ENCODE peak calls at places on chromosome 17, in five cellular contexts. One of them, this sample, is unnamed. For H3K36me3, the result is how much of the 10 kb centered on the place peaks cover.

GRCh38 chr17:44922746-44923470 is 7.6 kb upstream of the GFAP start:
- DNase-seq in IMR-90: no peak
- DNase-seq in neuronal stem cell: no peak
- DNase-seq in H1: no peak
- DNase-seq in mesenchymal stem cell: no peak
- DNase-seq in this sample: no peak

GRCh38 chr17:4897198-4897657 is 2.1 kb upstream of the C17orf107 start:
- DNase-seq in IMR-90: no peak
- DNase-seq in mesenchymal stem cell: no peak
- DNase-seq in H1: no peak
- DNase-seq in neuronal stem cell: no peak
- DNase-seq in this sample: no peak

GRCh38 chr17:62892870-62893338 is 73.1 kb upstream of the TANC2 start:
- DNase-seq in neuronal stem cell: no peak
- DNase-seq in H1: no peak
- DNase-seq in IMR-90: peak
- DNase-seq in mesenchymal stem cell: peak
- DNase-seq in this sample: peak

GRCh38 chr17:50118076-50118827 is 11.7 kb downstream of the SAMD14 start:
- DNase-seq in IMR-90: no peak
- DNase-seq in mesenchymal stem cell: no peak
- DNase-seq in H1: no peak
- DNase-seq in neuronal stem cell: no peak
- DNase-seq in this sample: no peak

GRCh38 chr17:60065867-60066266 is 12.9 kb downstream of the HEATR6 start:
- DNase-seq in neuronal stem cell: no peak
- DNase-seq in H1: no peak
- DNase-seq in mesenchymal stem cell: no peak
- DNase-seq in IMR-90: no peak
- DNase-seq in this sample: no peak

GRCh38 chr17:68468334-68468733 is 11.0 kb upstream of the WIPI1 start:
- DNase-seq in H1: no peak
- DNase-seq in IMR-90: peak
- DNase-seq in mesenchymal stem cell: peak
- DNase-seq in neuronal stem cell: no peak
- DNase-seq in this sample: no peak

GRCh38 chr17:41894791-41895331 is 23.9 kb downstream of the ACLY start:
- DNase-seq in neuronal stem cell: no peak
- DNase-seq in IMR-90: peak
- DNase-seq in mesenchymal stem cell: peak
- DNase-seq in H1: no peak
- DNase-seq in this sample: peak

GRCh38 chr17:14302421-14303099 is 1.7 kb downstream of the HS3ST3B1 start:
- DNase-seq in H1: no peak
- DNase-seq in neuronal stem cell: peak
- DNase-seq in IMR-90: peak
- DNase-seq in mesenchymal stem cell: peak
- DNase-seq in this sample: peak

GRCh38 chr17:10172241-10172741 is 26.1 kb downstream of the GAS7 start:
- DNase-seq in IMR-90: peak
- DNase-seq in neuronal stem cell: no peak
- DNase-seq in mesenchymal stem cell: peak
- DNase-seq in H1: no peak
- DNase-seq in this sample: peak

GRCh38 chr17:28612936-28613872 is 781 bp downstream of the RSKR start:
- DNase-seq in neuronal stem cell: peak
- DNase-seq in IMR-90: peak
- DNase-seq in mesenchymal stem cell: peak
- DNase-seq in H1: no peak
- DNase-seq in this sample: peak

GRCh38 chr17:64504769-64505319 is 1.2 kb downstream of the DDX5 start:
- DNase-seq in H1: no peak
- DNase-seq in IMR-90: peak
- DNase-seq in neuronal stem cell: no peak
- DNase-seq in mesenchymal stem cell: peak
- DNase-seq in this sample: no peak

GRCh38 chr17:49997256-49997735 is 2.3 kb upstream of the DLX3 start:
- DNase-seq in H1: no peak
- DNase-seq in mesenchymal stem cell: no peak
- DNase-seq in IMR-90: no peak
- DNase-seq in neuronal stem cell: no peak
- DNase-seq in this sample: peak

GRCh38 chr17:12839042-12839441 is 49.7 kb downstream of the ARHGAP44 start:
- DNase-seq in neuronal stem cell: no peak
- DNase-seq in mesenchymal stem cell: no peak
- DNase-seq in H1: no peak
- DNase-seq in IMR-90: no peak
- DNase-seq in this sample: no peak

GRCh38 chr17:67258836-67259468 is 14.0 kb upstream of the HELZ start:
- DNase-seq in mesenchymal stem cell: no peak
- DNase-seq in neuronal stem cell: no peak
- DNase-seq in IMR-90: no peak
- DNase-seq in H1: no peak
- DNase-seq in this sample: peak

GRCh38 chr17:2904135-2904534 is 107.9 kb downstream of the RAP1GAP2 start:
- DNase-seq in mesenchymal stem cell: no peak
- DNase-seq in H1: no peak
- DNase-seq in neuronal stem cell: peak
- DNase-seq in IMR-90: peak
- DNase-seq in this sample: peak

GRCh38 chr17:1294157-1294717 is 14.8 kb downstream of the TRARG1 start:
- DNase-seq in H1: no peak
- DNase-seq in mesenchymal stem cell: no peak
- DNase-seq in neuronal stem cell: no peak
- DNase-seq in IMR-90: no peak
- DNase-seq in this sample: no peak

GRCh38 chr17:9098242-9098641 is 76.9 kb downstream of the NTN1 start:
- DNase-seq in IMR-90: no peak
- DNase-seq in H1: no peak
- DNase-seq in neuronal stem cell: no peak
- DNase-seq in mesenchymal stem cell: no peak
- DNase-seq in this sample: no peak

GRCh38 chr17:40956401-40957254 is 10.1 kb downstream of the KRT39 start:
- DNase-seq in mesenchymal stem cell: peak
- DNase-seq in neuronal stem cell: no peak
- DNase-seq in IMR-90: peak
- DNase-seq in H1: no peak
- DNase-seq in this sample: peak

GRCh38 chr17:66468241-66469087 is 166.1 kb downstream of the PRKCA start:
- DNase-seq in IMR-90: peak
- DNase-seq in mesenchymal stem cell: peak
- DNase-seq in H1: no peak
- DNase-seq in neuronal stem cell: no peak
- DNase-seq in this sample: peak

GRCh38 chr17:8312726-8313600 is 2.9 kb downstream of the ARHGEF15 start:
- DNase-seq in IMR-90: no peak
- DNase-seq in mesenchymal stem cell: no peak
- DNase-seq in H1: no peak
- DNase-seq in neuronal stem cell: no peak
- DNase-seq in this sample: no peak

GRCh38 chr17:10019941-10020403 is 114.9 kb upstream of the RCVRN start:
- DNase-seq in IMR-90: no peak
- DNase-seq in neuronal stem cell: no peak
- DNase-seq in H1: no peak
- DNase-seq in mesenchymal stem cell: peak
- DNase-seq in this sample: peak

GRCh38 chr17:14442798-14443553 is 142.1 kb downstream of the HS3ST3B1 start:
- DNase-seq in IMR-90: peak
- DNase-seq in neuronal stem cell: no peak
- DNase-seq in mesenchymal stem cell: peak
- DNase-seq in H1: no peak
- DNase-seq in this sample: no peak

GRCh38 chr17:4607773-4608187 is 23.5 kb downstream of the SMTNL2 start:
- DNase-seq in neuronal stem cell: no peak
- DNase-seq in mesenchymal stem cell: peak
- DNase-seq in IMR-90: peak
- DNase-seq in H1: no peak
- DNase-seq in this sample: no peak

GRCh38 chr17:70259400-70259799 is 90.1 kb downstream of the KCNJ2 start:
- DNase-seq in H1: no peak
- DNase-seq in IMR-90: no peak
- DNase-seq in mesenchymal stem cell: no peak
- DNase-seq in neuronal stem cell: no peak
- DNase-seq in this sample: no peak

GRCh38 chr17:63780507-63780906 is 6.5 kb downstream of the DDX42 start:
- DNase-seq in IMR-90: peak
- DNase-seq in H1: no peak
- DNase-seq in mesenchymal stem cell: peak
- DNase-seq in neuronal stem cell: no peak
- DNase-seq in this sample: no peak

GRCh38 chr17:47703671-47704070 is 9.7 kb downstream of the TBKBP1 start:
- DNase-seq in H1: no peak
- DNase-seq in IMR-90: no peak
- DNase-seq in neuronal stem cell: no peak
- DNase-seq in mesenchymal stem cell: no peak
- DNase-seq in this sample: no peak

GRCh38 chr17:47705536-47706481 is 11.8 kb downstream of the TBKBP1 start:
- DNase-seq in neuronal stem cell: no peak
- DNase-seq in mesenchymal stem cell: no peak
- DNase-seq in H1: no peak
- DNase-seq in IMR-90: no peak
- DNase-seq in this sample: no peak

GRCh38 chr17:47704116-47704515 is 10.2 kb downstream of the TBKBP1 start:
- DNase-seq in mesenchymal stem cell: no peak
- DNase-seq in IMR-90: no peak
- DNase-seq in H1: no peak
- DNase-seq in neuronal stem cell: no peak
- DNase-seq in this sample: no peak

GRCh38 chr17:47703191-47703591 is 9.2 kb downstream of the TBKBP1 start:
- DNase-seq in mesenchymal stem cell: no peak
- DNase-seq in neuronal stem cell: no peak
- DNase-seq in H1: no peak
- DNase-seq in IMR-90: no peak
- DNase-seq in this sample: no peak

DNA sequence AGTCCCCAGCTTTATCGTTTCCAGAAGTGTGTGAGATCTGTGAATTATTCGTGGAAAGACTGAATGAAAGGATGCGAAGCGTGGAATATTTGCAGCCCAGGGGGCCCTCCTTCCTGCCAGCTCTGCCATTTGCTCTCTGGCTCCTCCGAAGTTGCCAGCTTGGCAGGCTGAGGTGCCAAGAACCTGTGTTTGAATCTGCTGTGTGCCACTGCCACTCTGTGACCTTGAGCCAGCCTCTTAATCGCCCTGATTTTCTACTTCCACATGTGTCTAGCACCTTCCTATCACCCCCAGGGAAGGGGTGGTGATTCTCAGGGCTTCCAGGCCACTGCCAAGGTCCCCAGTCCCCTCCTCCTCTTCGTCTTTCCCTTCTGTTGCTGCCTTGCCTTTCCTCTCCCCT is 10.8 kb downstream of the TBKBP1 start:
- DNase-seq in neuronal stem cell: no peak
- DNase-seq in H1: no peak
- DNase-seq in mesenchymal stem cell: no peak
- DNase-seq in IMR-90: no peak
- DNase-seq in this sample: no peak
- H2AK5ac ChIP-seq in neuronal stem cell: no peak
- H2AK5ac ChIP-seq in H1: no peak
- H2AK5ac ChIP-seq in mesenchymal stem cell: no peak
- H2AK5ac ChIP-seq in IMR-90: no peak
- H2AK5ac ChIP-seq in this sample: no peak

DNA sequence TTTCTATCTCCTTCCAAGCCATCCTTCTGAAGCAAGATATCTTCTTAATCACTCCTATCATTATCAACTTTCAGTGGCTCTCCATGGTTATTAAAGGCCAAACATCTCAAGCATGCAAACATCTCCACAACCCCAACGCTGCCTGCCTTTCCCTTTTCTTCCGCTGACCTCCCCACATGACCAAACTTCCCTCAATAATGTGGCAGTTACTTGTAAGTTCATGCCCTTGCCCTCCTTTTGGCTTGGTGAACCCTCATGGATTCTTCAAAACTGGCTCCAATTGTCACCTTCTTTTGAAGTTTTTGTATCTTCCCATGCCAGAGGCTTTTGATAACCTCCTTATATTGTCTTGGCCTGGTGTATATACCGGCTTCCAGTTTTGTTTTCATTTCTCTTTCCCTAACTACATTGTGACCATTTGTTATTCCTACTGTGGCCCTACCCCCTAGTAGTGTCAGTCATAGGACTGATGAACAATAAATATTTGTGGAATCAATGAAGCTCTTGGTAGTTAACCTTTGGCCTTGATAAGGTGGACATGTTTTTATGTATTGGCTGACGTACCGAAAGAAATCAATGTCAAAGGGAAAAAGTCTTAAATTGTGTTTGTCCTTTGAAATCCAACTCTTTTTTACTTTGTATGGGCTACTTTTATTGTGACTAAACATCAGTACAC is 19.9 kb upstream of the SMIM36 start:
- DNase-seq in mesenchymal stem cell: no peak
- DNase-seq in IMR-90: no peak
- DNase-seq in H1: no peak
- DNase-seq in neuronal stem cell: no peak
- DNase-seq in this sample: no peak
- H4K91ac ChIP-seq in mesenchymal stem cell: no peak
- H4K91ac ChIP-seq in IMR-90: no peak
- H4K91ac ChIP-seq in H1: no peak
- H4K91ac ChIP-seq in neuronal stem cell: no peak
- H4K91ac ChIP-seq in this sample: no peak

DNA sequence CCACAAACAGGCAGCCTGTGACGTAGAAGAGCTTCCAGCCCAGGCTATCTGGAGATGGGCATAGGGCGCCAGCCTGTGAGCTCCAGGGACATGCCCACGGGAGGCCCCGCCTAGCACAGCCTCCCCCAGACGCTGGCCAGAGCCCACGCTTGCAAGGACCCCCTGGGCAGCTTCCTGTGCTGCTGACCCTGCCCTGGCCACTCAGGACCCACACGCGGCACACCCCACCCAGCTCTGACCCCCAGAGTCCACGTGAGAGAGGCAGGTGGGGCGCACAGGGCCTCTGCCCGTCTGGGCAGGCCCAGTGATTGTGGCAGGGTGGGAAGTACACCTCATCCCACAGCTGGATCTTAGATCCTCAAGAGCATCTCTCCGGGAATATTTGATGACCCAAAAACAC is 3.9 kb downstream of the CYBC1 start:
- DNase-seq in H1: no peak
- DNase-seq in neuronal stem cell: no peak
- DNase-seq in IMR-90: no peak
- DNase-seq in mesenchymal stem cell: no peak
- DNase-seq in this sample: no peak
- H3K36me3 ChIP-seq in H1: under half
- H3K36me3 ChIP-seq in neuronal stem cell: half or more
- H3K36me3 ChIP-seq in IMR-90: under half
- H3K36me3 ChIP-seq in mesenchymal stem cell: under half
- H3K36me3 ChIP-seq in this sample: under half

DNA sequence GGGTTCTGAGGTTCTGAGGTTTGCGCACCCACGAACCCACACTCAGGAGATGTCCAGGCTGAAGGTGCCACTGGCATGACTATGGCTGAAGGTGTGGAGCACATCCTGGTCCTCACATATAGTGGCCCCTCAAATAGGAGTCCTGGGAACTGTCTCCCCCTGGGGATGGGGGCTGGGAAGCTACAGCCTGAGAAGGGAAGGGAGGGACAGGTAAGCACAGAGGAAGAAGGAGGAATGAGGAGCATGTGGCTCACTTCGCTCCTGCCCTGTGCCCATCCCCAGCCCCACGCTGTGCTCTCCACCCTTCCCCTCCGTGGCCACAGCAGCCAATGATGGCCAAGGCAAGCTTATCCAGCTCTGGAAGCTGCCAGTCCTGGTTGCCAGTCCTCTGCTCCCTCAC is 123.9 kb upstream of the LHX1 start:
- DNase-seq in IMR-90: no peak
- DNase-seq in mesenchymal stem cell: no peak
- DNase-seq in H1: no peak
- DNase-seq in neuronal stem cell: no peak
- DNase-seq in this sample: no peak
- H2AK5ac ChIP-seq in IMR-90: no peak
- H2AK5ac ChIP-seq in mesenchymal stem cell: no peak
- H2AK5ac ChIP-seq in H1: peak
- H2AK5ac ChIP-seq in neuronal stem cell: peak
- H2AK5ac ChIP-seq in this sample: no peak

This sample was measured in trophoblast cell.